ENCODE peak calls at places on chromosome 17, in nine cellular contexts. B, J, X, K, M, R, G, O and E are unnamed samples. For H3K4me1, the result is how much of the 10 kb centered on the place peaks cover.

GRCh38 chr17:58401287-58401686 is 16.0 kb downstream of the RNF43 start:
- DNase-seq in J (no peak), R (no peak), K (no peak), X (no peak), G (no peak), M (no peak), B (no peak), O (no peak), E (no peak)

GRCh38 chr17:6712854-6713129 is 377 bp downstream of the SLC13A5 start:
- DNase-seq in X (no peak), M (no peak), J (no peak), K (no peak), B (no peak), O (no peak), R (no peak), G (no peak), E (no peak)

GRCh38 chr17:73586921-73587680 is 57.1 kb downstream of the SDK2 start:
- DNase-seq in O (no peak), M (no peak), J (no peak), R (no peak), G (no peak), X (no peak), K (no peak), B (no peak), E (peak)

GRCh38 chr17:76681222-76682137 is 29.3 kb downstream of the MXRA7 start:
- DNase-seq in M (peak), G (no peak), O (peak), B (peak), K (no peak), J (peak), X (no peak), R (no peak), E (peak)

GRCh38 chr17:43698678-43699437 is 37.1 kb upstream of the MEOX1 start:
- DNase-seq in X (no peak), G (no peak), M (no peak), J (no peak), R (no peak), O (no peak), B (no peak), K (no peak), E (no peak)

GRCh38 chr17:67902531-67903231 is 77.4 kb downstream of the BPTF start:
- DNase-seq in X (no peak), B (no peak), O (no peak), G (no peak), J (no peak), K (no peak), R (no peak), M (no peak), E (no peak)

GRCh38 chr17:57970706-57971105 is 15.5 kb upstream of the CUEDC1 start:
- DNase-seq in O (peak), M (no peak), X (no peak), K (no peak), R (no peak), B (no peak), G (no peak), J (peak), E (peak)

GRCh38 chr17:7356072-7356549 is 1.2 kb downstream of the TMEM95 start:
- DNase-seq in G (no peak), M (peak), O (peak), R (no peak), J (peak), B (peak), K (no peak), X (no peak), E (peak)

GRCh38 chr17:61317779-61318178 is 81.9 kb upstream of the TBX2 start:
- DNase-seq in M (no peak), X (no peak), R (no peak), J (no peak), K (no peak), B (no peak), G (no peak), O (no peak), E (peak)

GRCh38 chr17:56978441-56979090 is 635 bp downstream of the SCPEP1 start:
- DNase-seq in B (no peak), J (peak), M (no peak), R (no peak), K (no peak), O (no peak), X (no peak), G (no peak), E (peak)

GRCh38 chr17:34997355-34997862 is 17.1 kb downstream of the LIG3 start:
- DNase-seq in M (peak), K (no peak), B (peak), O (no peak), R (no peak), X (no peak), J (no peak), G (no peak), E (no peak)

GRCh38 chr17:32566303-32566702 is 79.5 kb downstream of the CDK5R1 start:
- DNase-seq in M (no peak), B (no peak), X (no peak), J (no peak), K (no peak), R (no peak), O (no peak), G (no peak), E (no peak)

GRCh38 chr17:45225964-45226530 is 4.4 kb downstream of the FMNL1 start:
- DNase-seq in J (no peak), B (peak), X (peak), M (peak), R (peak), K (peak), G (peak), O (no peak), E (peak)
- H3K4me1 ChIP-seq in J (half or more), B (under half), X (half or more), M (under half), R (under half), K (under half), G (half or more), O (under half), E (under half)

DNA sequence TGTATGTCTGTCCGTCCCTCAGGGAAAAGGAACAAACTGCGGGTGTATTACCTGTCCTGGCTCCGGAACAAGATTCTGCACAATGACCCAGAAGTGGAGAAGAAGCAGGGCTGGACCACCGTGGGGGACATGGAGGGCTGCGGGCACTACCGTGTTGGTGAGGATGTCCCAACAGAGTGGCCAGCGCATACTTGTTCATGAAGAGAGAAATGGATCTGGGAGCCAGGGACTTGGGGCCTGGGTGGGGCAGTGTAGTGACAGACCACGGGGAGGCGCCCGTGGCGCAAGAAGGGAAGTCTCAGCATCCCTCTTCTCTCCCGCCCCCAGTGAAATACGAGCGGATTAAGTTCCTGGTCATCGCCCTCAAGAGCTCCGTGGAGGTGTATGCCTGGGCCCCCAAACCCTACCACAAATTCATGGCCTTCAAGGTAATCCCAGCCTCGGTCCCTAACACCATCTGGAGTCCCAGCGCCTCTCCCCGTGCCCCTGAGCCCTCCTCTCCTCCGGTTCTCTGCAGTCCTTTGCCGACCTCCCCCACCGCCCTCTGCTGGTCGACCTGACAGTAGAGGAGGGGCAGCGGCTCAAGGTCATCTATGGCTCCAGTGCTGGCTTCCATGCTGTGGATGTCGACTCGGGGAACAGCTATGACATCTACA is 3.5 kb upstream of the C17orf107 start:
- DNase-seq in X (no peak), B (peak), M (no peak), K (no peak), R (no peak), O (peak), J (no peak), G (no peak), E (peak)
- TF ChIP-seq CTCF in X (no peak), B (no peak), M (no peak), K (no peak), R (no peak), O (peak), J (no peak), G (peak), E (peak)

GRCh38 chr17:78172284-78173024 is 4.1 kb downstream of the SYNGR2 start:
- DNase-seq in X (no peak), B (peak), J (no peak), R (no peak), M (peak), O (peak), K (no peak), G (no peak), E (peak)

GRCh38 chr17:78174870-78175642 is 6.7 kb downstream of the SYNGR2 start:
- DNase-seq in K (no peak), O (no peak), G (no peak), M (no peak), R (no peak), X (no peak), J (no peak), B (peak), E (peak)

GRCh38 chr17:78170692-78171590 is 2.6 kb downstream of the SYNGR2 start:
- DNase-seq in B (peak), M (no peak), X (no peak), K (no peak), R (no peak), J (no peak), O (no peak), G (no peak), E (no peak)

GRCh38 chr17:78174332-78174869 is 6.0 kb downstream of the SYNGR2 start:
- DNase-seq in K (peak), O (no peak), B (peak), R (no peak), J (peak), G (no peak), M (peak), X (no peak), E (no peak)

GRCh38 chr17:78173025-78173715 is 4.8 kb downstream of the SYNGR2 start:
- DNase-seq in O (no peak), G (no peak), M (no peak), K (no peak), B (peak), J (no peak), X (peak), R (no peak), E (no peak)
- H3K4me1 ChIP-seq in O (under half), G (under half), M (under half), K (under half), B (under half), J (under half), X (half or more), R (half or more), E (under half)

GRCh38 chr17:781920-782731 is at the start of the genes GLOD4 and MRM3:
- DNase-seq in K (peak), O (peak), B (peak), R (peak), X (peak), J (peak), G (peak), M (peak), E (peak)
- TF ChIP-seq CTCF in K (peak), O (no peak), B (no peak), R (peak), X (no peak), J (peak), G (no peak), M (no peak), E (peak)

DNA sequence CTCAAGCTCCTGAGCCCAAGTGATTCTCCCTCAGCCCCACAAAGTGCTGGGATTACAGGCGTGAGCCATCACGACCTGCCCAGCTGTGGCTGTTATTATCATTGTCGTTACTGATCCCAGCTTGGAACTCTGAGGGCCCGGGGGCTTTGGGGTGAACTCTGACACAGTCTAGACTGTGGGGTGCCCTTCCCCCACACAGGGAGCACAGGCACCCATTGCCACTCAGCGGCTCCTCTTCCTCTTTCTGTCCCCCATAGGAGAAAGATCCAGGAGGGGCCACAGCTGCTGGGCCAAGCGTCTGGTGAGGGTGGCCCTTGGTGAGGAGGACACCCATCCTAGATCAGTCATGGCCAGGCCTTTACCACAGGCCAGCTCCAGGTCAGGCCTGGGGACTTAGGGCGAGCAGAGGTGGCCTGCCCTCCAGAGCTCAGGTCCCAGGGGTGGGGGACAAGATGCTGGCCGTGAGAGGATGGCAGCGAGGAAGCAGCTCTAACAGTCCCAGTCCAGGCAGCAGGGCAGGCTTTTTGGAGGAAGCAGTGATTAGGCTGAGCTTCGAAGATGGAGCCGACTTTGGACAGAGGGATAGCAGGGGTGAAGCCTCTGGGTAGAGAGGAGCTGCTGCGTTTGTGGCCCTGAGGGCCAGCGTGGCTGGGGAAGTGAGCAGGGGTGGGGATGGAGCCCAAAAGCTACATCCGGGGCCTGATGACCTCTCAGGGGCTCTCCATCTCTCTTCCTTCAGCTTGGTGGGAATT is 24.7 kb downstream of the TMEM235 start:
- DNase-seq in X (no peak), M (no peak), J (no peak), B (peak), G (no peak), R (no peak), O (no peak), K (no peak), E (peak)
- H3K4me1 ChIP-seq in X (under half), M (under half), J (under half), B (under half), G (under half), R (under half), O (under half), K (under half), E (under half)

DNA sequence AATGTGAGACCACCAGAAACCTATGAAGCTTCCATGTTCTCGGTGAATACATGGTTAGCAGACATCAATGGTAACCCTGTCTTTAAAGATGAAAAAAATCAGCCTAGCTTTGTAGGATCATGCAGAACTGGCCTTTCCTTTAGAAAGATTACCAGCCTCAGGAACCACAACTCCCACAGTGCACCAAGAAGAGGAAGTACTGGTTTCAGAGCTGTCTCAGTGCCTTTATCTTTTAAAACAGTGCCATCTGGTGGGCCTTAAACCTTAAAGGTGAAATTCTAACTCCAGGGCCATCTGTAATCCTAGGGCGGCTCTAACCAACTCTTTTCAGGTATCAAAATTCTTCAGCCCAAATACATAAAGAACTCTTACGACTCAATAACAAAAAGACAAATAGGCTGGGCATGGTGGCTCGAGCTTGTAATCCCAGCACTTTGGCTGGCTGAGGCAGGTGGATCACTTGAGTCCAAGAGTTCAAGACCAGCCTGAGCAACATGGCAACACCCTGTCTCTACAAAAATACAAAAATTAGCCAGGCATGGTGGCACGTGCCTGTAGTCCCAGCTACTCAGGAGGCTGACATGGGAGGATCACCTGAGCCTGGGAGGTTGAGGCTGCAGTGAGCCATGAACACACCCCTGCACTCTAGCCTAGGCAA is 5.4 kb downstream of the ATPAF2 start:
- DNase-seq in M (no peak), J (peak), G (no peak), O (peak), K (no peak), X (peak), R (no peak), B (peak), E (peak)
- TF ChIP-seq CTCF in M (peak), J (peak), G (peak), O (peak), K (peak), X (peak), R (peak), B (peak), E (peak)